ENCODE peak calls at places on chromosome 21, in six cellular contexts. One of them, this sample, is unnamed.

GRCh38 chr21:32206631-32207030 is 72.2 kb downstream of the MIS18A start:
- DNase-seq in MCF 10A: no peak
- DNase-seq in MM.1S: no peak
- DNase-seq in cardiac muscle cell: no peak
- DNase-seq in HL-60: no peak
- DNase-seq in type B pancreatic cell: peak
- DNase-seq in this sample: no peak

GRCh38 chr21:35234725-35235124 is 185.6 kb upstream of the RUNX1 start:
- DNase-seq in HL-60: no peak
- DNase-seq in type B pancreatic cell: no peak
- DNase-seq in MM.1S: peak
- DNase-seq in cardiac muscle cell: no peak
- DNase-seq in MCF 10A: no peak
- DNase-seq in this sample: no peak

GRCh38 chr21:46065215-46065992 is 32.5 kb upstream of the COL6A2 start:
- DNase-seq in type B pancreatic cell: peak
- DNase-seq in MM.1S: no peak
- DNase-seq in MCF 10A: no peak
- DNase-seq in cardiac muscle cell: peak
- DNase-seq in HL-60: no peak
- DNase-seq in this sample: no peak

GRCh38 chr21:26964379-26964778 is 2.5 kb downstream of the ADAMTS5 start:
- DNase-seq in MM.1S: no peak
- DNase-seq in cardiac muscle cell: peak
- DNase-seq in MCF 10A: no peak
- DNase-seq in HL-60: no peak
- DNase-seq in type B pancreatic cell: no peak
- DNase-seq in this sample: no peak

GRCh38 chr21:15058718-15059316 is 6.0 kb downstream of the NRIP1 start:
- DNase-seq in cardiac muscle cell: peak
- DNase-seq in MM.1S: peak
- DNase-seq in MCF 10A: peak
- DNase-seq in HL-60: no peak
- DNase-seq in type B pancreatic cell: no peak
- DNase-seq in this sample: no peak

GRCh38 chr21:35652196-35652595 is 408.1 kb downstream of the SETD4 start:
- DNase-seq in MCF 10A: no peak
- DNase-seq in HL-60: no peak
- DNase-seq in MM.1S: no peak
- DNase-seq in cardiac muscle cell: no peak
- DNase-seq in type B pancreatic cell: no peak
- DNase-seq in this sample: no peak

GRCh38 chr21:26806734-26807372 is 38.4 kb downstream of the ADAMTS1 start:
- DNase-seq in type B pancreatic cell: no peak
- DNase-seq in cardiac muscle cell: no peak
- DNase-seq in MCF 10A: peak
- DNase-seq in HL-60: no peak
- DNase-seq in MM.1S: no peak
- DNase-seq in this sample: no peak

GRCh38 chr21:14533555-14534400 is 12.3 kb downstream of the SAMSN1 start:
- DNase-seq in HL-60: peak
- DNase-seq in MCF 10A: peak
- DNase-seq in MM.1S: no peak
- DNase-seq in type B pancreatic cell: no peak
- DNase-seq in cardiac muscle cell: peak
- DNase-seq in this sample: peak

GRCh38 chr21:44462834-44463200 is 7.5 kb downstream of the LRRC3 start:
- DNase-seq in HL-60: no peak
- DNase-seq in MM.1S: no peak
- DNase-seq in cardiac muscle cell: no peak
- DNase-seq in MCF 10A: no peak
- DNase-seq in type B pancreatic cell: peak
- DNase-seq in this sample: no peak

GRCh38 chr21:44748621-44749020 is 37.2 kb upstream of the TSPEAR start:
- DNase-seq in MM.1S: no peak
- DNase-seq in type B pancreatic cell: no peak
- DNase-seq in HL-60: no peak
- DNase-seq in cardiac muscle cell: no peak
- DNase-seq in MCF 10A: no peak
- DNase-seq in this sample: no peak

GRCh38 chr21:35179990-35180557 is 131.0 kb upstream of the RUNX1 start:
- DNase-seq in MCF 10A: peak
- DNase-seq in type B pancreatic cell: no peak
- DNase-seq in MM.1S: no peak
- DNase-seq in cardiac muscle cell: peak
- DNase-seq in HL-60: no peak
- DNase-seq in this sample: no peak

GRCh38 chr21:15823486-15824150 is 93.8 kb downstream of the USP25 start:
- DNase-seq in MM.1S: no peak
- DNase-seq in HL-60: no peak
- DNase-seq in cardiac muscle cell: no peak
- DNase-seq in MCF 10A: no peak
- DNase-seq in type B pancreatic cell: no peak
- DNase-seq in this sample: no peak

GRCh38 chr21:38979271-38980196 is 173.8 kb downstream of the ETS2 start:
- DNase-seq in HL-60: no peak
- DNase-seq in cardiac muscle cell: peak
- DNase-seq in MM.1S: no peak
- DNase-seq in type B pancreatic cell: no peak
- DNase-seq in MCF 10A: peak
- DNase-seq in this sample: no peak

GRCh38 chr21:45998276-45998701 is 16.7 kb downstream of the COL6A1 start:
- DNase-seq in cardiac muscle cell: no peak
- DNase-seq in MM.1S: no peak
- DNase-seq in HL-60: no peak
- DNase-seq in type B pancreatic cell: no peak
- DNase-seq in MCF 10A: no peak
- DNase-seq in this sample: no peak

GRCh38 chr21:35932232-35932911 is 128.0 kb downstream of the SETD4 start:
- DNase-seq in MCF 10A: peak
- DNase-seq in MM.1S: peak
- DNase-seq in cardiac muscle cell: peak
- DNase-seq in type B pancreatic cell: no peak
- DNase-seq in HL-60: peak
- DNase-seq in this sample: peak

GRCh38 chr21:42360317-42360716 is 6.0 kb downstream of the TFF1 start:
- DNase-seq in MCF 10A: no peak
- DNase-seq in HL-60: no peak
- DNase-seq in MM.1S: no peak
- DNase-seq in cardiac muscle cell: no peak
- DNase-seq in type B pancreatic cell: no peak
- DNase-seq in this sample: no peak
- TF ChIP-seq CTCF in MCF 10A: no peak
- TF ChIP-seq CTCF in HL-60: no peak
- TF ChIP-seq CTCF in MM.1S: peak
- TF ChIP-seq CTCF in cardiac muscle cell: no peak
- TF ChIP-seq CTCF in type B pancreatic cell: peak
- TF ChIP-seq CTCF in this sample: peak

GRCh38 chr21:23936224-23936623 is 1671.1 kb downstream of the MRPL39 start:
- DNase-seq in MM.1S: peak
- DNase-seq in HL-60: peak
- DNase-seq in cardiac muscle cell: peak
- DNase-seq in MCF 10A: peak
- DNase-seq in type B pancreatic cell: no peak
- DNase-seq in this sample: no peak
- TF ChIP-seq CTCF in MM.1S: peak
- TF ChIP-seq CTCF in HL-60: peak
- TF ChIP-seq CTCF in cardiac muscle cell: no peak
- TF ChIP-seq CTCF in MCF 10A: no peak
- TF ChIP-seq CTCF in type B pancreatic cell: peak
- TF ChIP-seq CTCF in this sample: peak

GRCh38 chr21:42863504-42863870 is 15.9 kb downstream of the WDR4 start:
- DNase-seq in cardiac muscle cell: no peak
- DNase-seq in MM.1S: no peak
- DNase-seq in type B pancreatic cell: no peak
- DNase-seq in MCF 10A: peak
- DNase-seq in HL-60: no peak
- DNase-seq in this sample: no peak

GRCh38 chr21:42864286-42864685 is 15.1 kb downstream of the WDR4 start:
- DNase-seq in HL-60: no peak
- DNase-seq in MCF 10A: no peak
- DNase-seq in type B pancreatic cell: no peak
- DNase-seq in MM.1S: no peak
- DNase-seq in cardiac muscle cell: no peak
- DNase-seq in this sample: no peak

GRCh38 chr21:42861311-42862122 is 17.8 kb downstream of the WDR4 start:
- DNase-seq in cardiac muscle cell: no peak
- DNase-seq in HL-60: no peak
- DNase-seq in MCF 10A: no peak
- DNase-seq in MM.1S: no peak
- DNase-seq in type B pancreatic cell: no peak
- DNase-seq in this sample: no peak

GRCh38 chr21:42862123-42862475 is 17.2 kb downstream of the WDR4 start:
- DNase-seq in MCF 10A: no peak
- DNase-seq in HL-60: no peak
- DNase-seq in MM.1S: no peak
- DNase-seq in type B pancreatic cell: no peak
- DNase-seq in cardiac muscle cell: no peak
- DNase-seq in this sample: no peak

GRCh38 chr21:42862774-42863503 is 16.4 kb downstream of the WDR4 start:
- DNase-seq in MM.1S: no peak
- DNase-seq in MCF 10A: peak
- DNase-seq in cardiac muscle cell: no peak
- DNase-seq in type B pancreatic cell: no peak
- DNase-seq in HL-60: no peak
- DNase-seq in this sample: no peak
- TF ChIP-seq CTCF in MM.1S: peak
- TF ChIP-seq CTCF in MCF 10A: peak
- TF ChIP-seq CTCF in cardiac muscle cell: no peak
- TF ChIP-seq CTCF in type B pancreatic cell: peak
- TF ChIP-seq CTCF in HL-60: no peak
- TF ChIP-seq CTCF in this sample: no peak

DNA sequence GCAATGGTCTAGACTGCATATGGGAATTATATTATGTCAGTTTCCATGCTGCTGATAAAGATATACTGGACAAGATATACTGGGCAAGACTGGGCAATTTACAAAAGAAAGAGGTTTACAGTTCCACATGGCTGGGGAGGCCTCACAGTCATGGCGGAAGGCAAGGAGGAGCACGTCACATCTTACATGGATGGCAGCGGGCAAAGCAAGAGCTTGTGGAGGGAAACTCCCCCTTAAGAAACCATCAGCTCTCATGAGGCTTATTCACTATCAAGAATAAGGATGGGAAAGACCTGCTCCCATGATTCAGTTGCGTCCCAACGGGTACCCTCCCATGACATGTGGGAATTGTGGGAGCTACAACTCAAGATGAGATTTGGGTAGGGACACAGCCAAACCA is 21.2 kb downstream of the CCT8 start:
- DNase-seq in MM.1S: no peak
- DNase-seq in type B pancreatic cell: no peak
- DNase-seq in MCF 10A: no peak
- DNase-seq in cardiac muscle cell: no peak
- DNase-seq in HL-60: no peak
- DNase-seq in this sample: no peak
- TF ChIP-seq CTCF in MM.1S: no peak
- TF ChIP-seq CTCF in type B pancreatic cell: no peak
- TF ChIP-seq CTCF in MCF 10A: no peak
- TF ChIP-seq CTCF in cardiac muscle cell: no peak
- TF ChIP-seq CTCF in HL-60: no peak
- TF ChIP-seq CTCF in this sample: no peak

DNA sequence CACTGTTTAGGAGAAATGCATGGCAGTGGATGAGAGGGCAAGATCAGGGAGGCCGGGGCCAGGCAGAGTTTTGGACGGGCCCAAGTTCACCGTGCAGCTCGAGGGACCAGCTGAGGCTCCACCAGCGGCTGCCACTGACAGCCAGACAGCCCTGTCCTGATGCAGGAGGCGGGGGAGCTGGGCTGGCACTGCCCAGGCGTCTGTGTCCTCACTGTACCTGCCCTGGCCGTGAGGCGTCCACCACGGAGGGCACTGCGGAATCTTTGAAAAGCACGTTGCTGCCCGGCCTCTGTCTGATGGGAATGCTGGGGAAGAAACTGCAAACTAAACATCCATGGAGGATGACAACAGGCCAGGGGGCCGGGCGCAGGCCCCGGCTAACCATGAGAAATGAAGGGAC is 35.5 kb downstream of the VPS26C start:
- DNase-seq in MCF 10A: no peak
- DNase-seq in HL-60: no peak
- DNase-seq in MM.1S: no peak
- DNase-seq in cardiac muscle cell: no peak
- DNase-seq in type B pancreatic cell: no peak
- DNase-seq in this sample: no peak
- TF ChIP-seq CTCF in MCF 10A: no peak
- TF ChIP-seq CTCF in HL-60: no peak
- TF ChIP-seq CTCF in MM.1S: no peak
- TF ChIP-seq CTCF in cardiac muscle cell: no peak
- TF ChIP-seq CTCF in type B pancreatic cell: no peak
- TF ChIP-seq CTCF in this sample: no peak

DNA sequence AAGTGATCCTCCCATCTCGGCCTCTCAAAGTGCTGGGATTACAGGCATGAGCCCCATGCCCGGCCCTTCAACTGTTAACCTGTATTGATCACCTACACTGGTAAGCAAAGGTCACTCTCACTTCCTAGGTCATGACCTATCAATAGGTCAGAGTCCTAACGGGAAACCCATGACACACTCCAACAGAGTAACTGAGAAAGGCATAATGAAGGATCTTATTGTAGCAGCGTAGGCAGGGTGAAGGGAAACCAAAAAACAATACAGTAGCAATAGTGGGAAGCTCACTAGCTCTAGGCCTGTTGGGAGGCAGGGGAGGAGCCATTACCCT is 19.5 kb upstream of the IFNAR1 start:
- DNase-seq in HL-60: no peak
- DNase-seq in MM.1S: no peak
- DNase-seq in MCF 10A: no peak
- DNase-seq in type B pancreatic cell: no peak
- DNase-seq in cardiac muscle cell: no peak
- DNase-seq in this sample: no peak
- TF ChIP-seq CTCF in HL-60: no peak
- TF ChIP-seq CTCF in MM.1S: no peak
- TF ChIP-seq CTCF in MCF 10A: no peak
- TF ChIP-seq CTCF in type B pancreatic cell: no peak
- TF ChIP-seq CTCF in cardiac muscle cell: no peak
- TF ChIP-seq CTCF in this sample: no peak

This sample was measured in GM13977.